ENCODE peak calls at places on chromosomes 13 and 19, in four cellular contexts. One of them, this sample, is unnamed.
A peak's percentile ranks its signal among the peaks of the same experiment; 100 is the strongest.

GRCh38 chr13:75258159-75258782 is 223.7 kb downstream of the TBC1D4 start:
- DNase-seq in PC-3: peak; percentile 73
- DNase-seq in COR-L47: peak; percentile 38
- DNase-seq in amygdala: no peak
- DNase-seq in this sample: no peak

GRCh38 chr19:1133471-1133929 is 29.7 kb downstream of the GPX4 start:
- DNase-seq in PC-3: no peak
- DNase-seq in COR-L47: no peak
- DNase-seq in amygdala: no peak
- DNase-seq in this sample: no peak

GRCh38 chr13:27355894-27356293 is 68.5 kb upstream of the GTF3A start:
- DNase-seq in PC-3: no peak
- DNase-seq in COR-L47: no peak
- DNase-seq in amygdala: no peak
- DNase-seq in this sample: no peak

GRCh38 chr13:34901577-34901976 is 40.5 kb upstream of the NBEA start:
- DNase-seq in COR-L47: no peak
- DNase-seq in PC-3: no peak
- DNase-seq in amygdala: no peak
- DNase-seq in this sample: no peak

GRCh38 chr19:1232652-1233360 is 5.0 kb downstream of the CBARP start:
- DNase-seq in amygdala: no peak
- DNase-seq in PC-3: peak; percentile 42
- DNase-seq in COR-L47: no peak
- DNase-seq in this sample: no peak

GRCh38 chr19:30668521-30669155 is 296.5 kb downstream of the ZNF536 start:
- DNase-seq in amygdala: no peak
- DNase-seq in PC-3: no peak
- DNase-seq in COR-L47: no peak
- DNase-seq in this sample: no peak

GRCh38 chr19:56136362-56136761 is 4.7 kb upstream of the ZNF444 start:
- DNase-seq in PC-3: no peak
- DNase-seq in COR-L47: no peak
- DNase-seq in amygdala: no peak
- DNase-seq in this sample: no peak

GRCh38 chr19:56667311-56667870 is 4.2 kb downstream of the ZNF835 start:
- DNase-seq in PC-3: no peak
- DNase-seq in COR-L47: no peak
- DNase-seq in amygdala: no peak
- DNase-seq in this sample: no peak

GRCh38 chr13:114225610-114226009 is 9.1 kb upstream of the CDC16 start:
- DNase-seq in COR-L47: no peak
- DNase-seq in amygdala: no peak
- DNase-seq in PC-3: no peak
- DNase-seq in this sample: no peak

GRCh38 chr13:44906758-44907157 is 82.5 kb downstream of the NUFIP1 start:
- DNase-seq in amygdala: peak; percentile 5
- DNase-seq in PC-3: no peak
- DNase-seq in COR-L47: no peak
- DNase-seq in this sample: no peak

GRCh38 chr19:35959040-35959967 is 23.1 kb downstream of the LRFN3 start:
- DNase-seq in PC-3: no peak
- DNase-seq in COR-L47: peak; percentile 5
- DNase-seq in amygdala: no peak
- DNase-seq in this sample: no peak

GRCh38 chr19:22784051-22784450 is at the start of gene ZNF99:
- DNase-seq in COR-L47: no peak
- DNase-seq in amygdala: peak; percentile 11
- DNase-seq in PC-3: no peak
- DNase-seq in this sample: no peak